ENCODE peak calls at places on chromosomes 12 and 14, in five cellular contexts. R is NCI-H2081, I is DMS79 treated with DMSO at 0.1 percent for 48 hours, Q is lower leg skin, D is T-helper 1 cell. J is an unnamed sample.

GRCh38 chr14:32244404-32244803 is 41.3 kb upstream of the RNU6-8 start:
- DNase-seq in Q (no peak), D (no peak), I (no peak), R (no peak), J (no peak)

GRCh38 chr12:25130741-25131188 is 64.2 kb downstream of the DNAI7 start:
- DNase-seq in D (no peak), Q (no peak), R (peak), I (peak), J (no peak)

GRCh38 chr12:122508163-122508562 is 7.4 kb upstream of the ZCCHC8 start:
- DNase-seq in R (no peak), I (no peak), Q (no peak), D (no peak), J (no peak)

GRCh38 chr12:80100566-80100965 is 1.2 kb downstream of the OTOGL start:
- DNase-seq in D (no peak), I (no peak), Q (no peak), R (no peak), J (no peak)

GRCh38 chr14:101395779-101396178 is 165.5 kb upstream of the DIO3 start:
- DNase-seq in R (no peak), Q (no peak), D (no peak), I (no peak), J (no peak)

GRCh38 chr12:76666272-76666845 is 97.6 kb upstream of the ZDHHC17 start:
- DNase-seq in Q (no peak), I (peak), D (no peak), R (no peak), J (no peak)

GRCh38 chr14:104390941-104391901 is 188.3 kb upstream of the C14orf180 start:
- DNase-seq in Q (peak), D (no peak), R (no peak), I (no peak), J (no peak)

GRCh38 chr12:74111688-74112360 is 425.8 kb upstream of the ATXN7L3B start:
- DNase-seq in Q (no peak), D (no peak), I (no peak), R (peak), J (no peak)

GRCh38 chr12:120367924-120368788 is 808 bp downstream of the MSI1 start:
- DNase-seq in I (peak), D (no peak), R (no peak), Q (no peak), J (no peak)

GRCh38 chr12:54390668-54391551 is 6.4 kb upstream of the ZNF385A start:
- DNase-seq in Q (peak), I (peak), R (peak), D (peak), J (no peak)

GRCh38 chr14:24816929-24817637 is 183.1 kb upstream of the GZMB start:
- DNase-seq in D (no peak), Q (no peak), I (no peak), R (no peak), J (peak)

GRCh38 chr12:132397152-132397933 is 68.0 kb upstream of the GALNT9 start:
- DNase-seq in I (no peak), D (no peak), R (no peak), Q (no peak), J (no peak)

GRCh38 chr14:97379091-97379531 is 581.9 kb downstream of the VRK1 start:
- DNase-seq in I (no peak), D (peak), Q (no peak), R (no peak), J (no peak)

GRCh38 chr12:26492406-26492805 is 297.0 kb downstream of the SSPN start:
- DNase-seq in R (no peak), Q (no peak), D (no peak), I (no peak), J (no peak)

GRCh38 chr12:49548481-49548821 is 9.6 kb downstream of the KCNH3 start:
- DNase-seq in I (no peak), Q (no peak), R (no peak), D (no peak), J (no peak)

GRCh38 chr12:82959821-82960220 is 273.1 kb downstream of the TMTC2 start:
- DNase-seq in Q (no peak), D (no peak), R (no peak), I (no peak), J (no peak)

GRCh38 chr12:6974180-6974579 is 3.5 kb downstream of the EMG1 start:
- DNase-seq in I (no peak), R (no peak), Q (no peak), D (no peak), J (no peak)

GRCh38 chr14:68569546-68569908 is 223.3 kb downstream of the ZFP36L1 start:
- DNase-seq in D (no peak), Q (no peak), I (no peak), R (no peak), J (no peak)

GRCh38 chr12:32896438-32897275 is at the start of gene PKP2:
- DNase-seq in I (peak), R (peak), Q (peak), D (no peak), J (no peak)

GRCh38 chr14:64089920-64090319 is 204.3 kb downstream of the ESR2 start:
- DNase-seq in I (no peak), D (no peak), Q (no peak), R (no peak), J (no peak)

GRCh38 chr12:5260086-5260485 is 171.8 kb upstream of the NTF3 start:
- DNase-seq in R (no peak), Q (no peak), I (peak), D (no peak), J (no peak)

GRCh38 chr12:120826335-120826734 is 77.8 kb downstream of the SPPL3 start:
- DNase-seq in D (no peak), I (no peak), R (no peak), Q (no peak), J (no peak)

GRCh38 chr12:116880817-116881324 is 370 bp downstream of the HRK start:
- DNase-seq in R (peak), D (no peak), I (peak), Q (no peak), J (no peak)

GRCh38 chr12:55043542-55043941 is 23.8 kb downstream of the NEUROD4 start:
- DNase-seq in D (no peak), I (no peak), Q (no peak), R (no peak), J (no peak)

GRCh38 chr14:61470261-61470953 is 149.0 kb downstream of the PRKCH start:
- DNase-seq in Q (no peak), I (peak), R (peak), D (no peak), J (no peak)

GRCh38 chr14:54829486-54830224 is 73.0 kb downstream of the GCH1 start:
- DNase-seq in D (no peak), I (no peak), R (no peak), Q (no peak), J (no peak)

GRCh38 chr12:124171231-124171985 is 123.5 kb upstream of the RFLNA start:
- DNase-seq in D (no peak), I (no peak), Q (no peak), R (no peak), J (no peak)

GRCh38 chr12:39103552-39104165 is 198.3 kb upstream of the CPNE8 start:
- DNase-seq in R (peak), D (no peak), Q (no peak), I (no peak), J (no peak)

GRCh38 chr14:99884834-99885648 is 91.8 kb downstream of the EML1 start:
- DNase-seq in R (peak), Q (no peak), D (no peak), I (peak), J (no peak)

GRCh38 chr12:100986595-100987547 is 192.3 kb downstream of the ANO4 start:
- DNase-seq in Q (no peak), R (no peak), I (no peak), D (no peak), J (no peak)

GRCh38 chr12:55925870-55926737 is 1.6 kb downstream of the PYM1 start:
- DNase-seq in R (no peak), I (no peak), D (no peak), Q (peak), J (no peak)

J was measured in esophagus muscularis mucosa.